ENCODE peak calls at places on chromosomes 2 and 18, in six cellular contexts. One of them, this sample, is unnamed.

GRCh38 chr2:47344890-47345583 is 57.9 kb upstream of the MSH2 start:
- DNase-seq in Kasumi-1: peak; percentile 44
- DNase-seq in lower leg skin: peak; percentile 88
- DNase-seq in KG1: no peak
- DNase-seq in stimulated activated CD4-positive, alpha-beta T cell treated with anti-CD3 and anti-CD28 coated beads, TNF-alpha, amount 100 ng/mL, for 24 hours: no peak
- DNase-seq in SK-MEL-5: peak; percentile 74
- DNase-seq in this sample: no peak

GRCh38 chr2:222320441-222321395 is 21.9 kb upstream of the PAX3 start:
- DNase-seq in KG1: no peak
- DNase-seq in stimulated activated CD4-positive, alpha-beta T cell treated with anti-CD3 and anti-CD28 coated beads, TNF-alpha, amount 100 ng/mL, for 24 hours: no peak
- DNase-seq in lower leg skin: no peak
- DNase-seq in SK-MEL-5: no peak
- DNase-seq in Kasumi-1: no peak
- DNase-seq in this sample: no peak

GRCh38 chr2:16553222-16553621 is 112.4 kb downstream of the CYRIA start:
- DNase-seq in stimulated activated CD4-positive, alpha-beta T cell treated with anti-CD3 and anti-CD28 coated beads, TNF-alpha, amount 100 ng/mL, for 24 hours: no peak
- DNase-seq in SK-MEL-5: peak; percentile 76
- DNase-seq in Kasumi-1: peak; percentile 31
- DNase-seq in KG1: no peak
- DNase-seq in lower leg skin: no peak
- DNase-seq in this sample: no peak

GRCh38 chr2:15010346-15010745 is 377.8 kb downstream of the LRATD1 start:
- DNase-seq in SK-MEL-5: no peak
- DNase-seq in lower leg skin: no peak
- DNase-seq in KG1: no peak
- DNase-seq in stimulated activated CD4-positive, alpha-beta T cell treated with anti-CD3 and anti-CD28 coated beads, TNF-alpha, amount 100 ng/mL, for 24 hours: no peak
- DNase-seq in Kasumi-1: no peak
- DNase-seq in this sample: no peak

GRCh38 chr2:218397502-218398436 is 1.9 kb upstream of the CTDSP1 start:
- DNase-seq in KG1: peak; percentile 45
- DNase-seq in stimulated activated CD4-positive, alpha-beta T cell treated with anti-CD3 and anti-CD28 coated beads, TNF-alpha, amount 100 ng/mL, for 24 hours: no peak
- DNase-seq in SK-MEL-5: no peak
- DNase-seq in lower leg skin: peak; percentile 95
- DNase-seq in Kasumi-1: peak; percentile 31
- DNase-seq in this sample: no peak

GRCh38 chr2:160910681-160911080 is 249.5 kb upstream of the TANK start:
- DNase-seq in lower leg skin: no peak
- DNase-seq in Kasumi-1: no peak
- DNase-seq in SK-MEL-5: no peak
- DNase-seq in KG1: no peak
- DNase-seq in stimulated activated CD4-positive, alpha-beta T cell treated with anti-CD3 and anti-CD28 coated beads, TNF-alpha, amount 100 ng/mL, for 24 hours: no peak
- DNase-seq in this sample: no peak

GRCh38 chr18:29501952-29502351 is 1325.0 kb upstream of the CDH2 start:
- DNase-seq in lower leg skin: no peak
- DNase-seq in Kasumi-1: no peak
- DNase-seq in SK-MEL-5: no peak
- DNase-seq in stimulated activated CD4-positive, alpha-beta T cell treated with anti-CD3 and anti-CD28 coated beads, TNF-alpha, amount 100 ng/mL, for 24 hours: no peak
- DNase-seq in KG1: no peak
- DNase-seq in this sample: no peak

GRCh38 chr18:78892721-78893120 is 86.9 kb upstream of the SALL3 start:
- DNase-seq in KG1: no peak
- DNase-seq in lower leg skin: no peak
- DNase-seq in stimulated activated CD4-positive, alpha-beta T cell treated with anti-CD3 and anti-CD28 coated beads, TNF-alpha, amount 100 ng/mL, for 24 hours: no peak
- DNase-seq in Kasumi-1: no peak
- DNase-seq in SK-MEL-5: no peak
- DNase-seq in this sample: no peak

GRCh38 chr2:186349508-186349907 is 136.6 kb upstream of the ZC3H15 start:
- DNase-seq in stimulated activated CD4-positive, alpha-beta T cell treated with anti-CD3 and anti-CD28 coated beads, TNF-alpha, amount 100 ng/mL, for 24 hours: no peak
- DNase-seq in Kasumi-1: peak; percentile 100
- DNase-seq in SK-MEL-5: no peak
- DNase-seq in KG1: peak; percentile 49
- DNase-seq in lower leg skin: no peak
- DNase-seq in this sample: no peak

GRCh38 chr2:172704072-172704936 is 31.3 kb upstream of the RAPGEF4 start:
- DNase-seq in stimulated activated CD4-positive, alpha-beta T cell treated with anti-CD3 and anti-CD28 coated beads, TNF-alpha, amount 100 ng/mL, for 24 hours: no peak
- DNase-seq in SK-MEL-5: peak; percentile 60
- DNase-seq in KG1: no peak
- DNase-seq in lower leg skin: no peak
- DNase-seq in Kasumi-1: peak; percentile 73
- DNase-seq in this sample: no peak

GRCh38 chr2:155223781-155224406 is 525.4 kb downstream of the KCNJ3 start:
- DNase-seq in stimulated activated CD4-positive, alpha-beta T cell treated with anti-CD3 and anti-CD28 coated beads, TNF-alpha, amount 100 ng/mL, for 24 hours: no peak
- DNase-seq in lower leg skin: no peak
- DNase-seq in Kasumi-1: peak; percentile 70
- DNase-seq in KG1: peak; percentile 3
- DNase-seq in SK-MEL-5: peak; percentile 57
- DNase-seq in this sample: no peak

GRCh38 chr2:208006833-208007232 is 18.5 kb downstream of the PLEKHM3 start:
- DNase-seq in KG1: no peak
- DNase-seq in SK-MEL-5: no peak
- DNase-seq in Kasumi-1: no peak
- DNase-seq in lower leg skin: no peak
- DNase-seq in stimulated activated CD4-positive, alpha-beta T cell treated with anti-CD3 and anti-CD28 coated beads, TNF-alpha, amount 100 ng/mL, for 24 hours: no peak
- DNase-seq in this sample: no peak

GRCh38 chr2:223943561-223944008 is 1.6 kb downstream of the WDFY1 start:
- DNase-seq in KG1: no peak
- DNase-seq in Kasumi-1: no peak
- DNase-seq in stimulated activated CD4-positive, alpha-beta T cell treated with anti-CD3 and anti-CD28 coated beads, TNF-alpha, amount 100 ng/mL, for 24 hours: no peak
- DNase-seq in lower leg skin: no peak
- DNase-seq in SK-MEL-5: peak; percentile 51
- DNase-seq in this sample: no peak

GRCh38 chr18:72692086-72692485 is 147.9 kb upstream of the CBLN2 start:
- DNase-seq in SK-MEL-5: no peak
- DNase-seq in lower leg skin: no peak
- DNase-seq in KG1: no peak
- DNase-seq in Kasumi-1: no peak
- DNase-seq in stimulated activated CD4-positive, alpha-beta T cell treated with anti-CD3 and anti-CD28 coated beads, TNF-alpha, amount 100 ng/mL, for 24 hours: no peak
- DNase-seq in this sample: no peak

GRCh38 chr18:11925800-11926481 is 17.8 kb upstream of the MPPE1 start:
- DNase-seq in SK-MEL-5: no peak
- DNase-seq in stimulated activated CD4-positive, alpha-beta T cell treated with anti-CD3 and anti-CD28 coated beads, TNF-alpha, amount 100 ng/mL, for 24 hours: no peak
- DNase-seq in lower leg skin: no peak
- DNase-seq in Kasumi-1: no peak
- DNase-seq in KG1: no peak
- DNase-seq in this sample: no peak

GRCh38 chr18:22286576-22286975 is 117.2 kb downstream of the GATA6 start:
- DNase-seq in KG1: no peak
- DNase-seq in Kasumi-1: no peak
- DNase-seq in lower leg skin: no peak
- DNase-seq in stimulated activated CD4-positive, alpha-beta T cell treated with anti-CD3 and anti-CD28 coated beads, TNF-alpha, amount 100 ng/mL, for 24 hours: no peak
- DNase-seq in SK-MEL-5: peak; percentile 21
- DNase-seq in this sample: no peak

GRCh38 chr2:17518212-17519154 is at the start of gene RAD51AP2:
- DNase-seq in KG1: no peak
- DNase-seq in Kasumi-1: no peak
- DNase-seq in lower leg skin: peak; percentile 95
- DNase-seq in SK-MEL-5: peak; percentile 77
- DNase-seq in stimulated activated CD4-positive, alpha-beta T cell treated with anti-CD3 and anti-CD28 coated beads, TNF-alpha, amount 100 ng/mL, for 24 hours: no peak
- DNase-seq in this sample: no peak

GRCh38 chr2:189426886-189427285 is 14.4 kb upstream of the WDR75 start:
- DNase-seq in stimulated activated CD4-positive, alpha-beta T cell treated with anti-CD3 and anti-CD28 coated beads, TNF-alpha, amount 100 ng/mL, for 24 hours: no peak
- DNase-seq in SK-MEL-5: no peak
- DNase-seq in KG1: no peak
- DNase-seq in lower leg skin: no peak
- DNase-seq in Kasumi-1: no peak
- DNase-seq in this sample: no peak

GRCh38 chr18:57574866-57575265 is 11.6 kb downstream of the FECH start:
- DNase-seq in SK-MEL-5: peak; percentile 38
- DNase-seq in Kasumi-1: no peak
- DNase-seq in lower leg skin: no peak
- DNase-seq in KG1: no peak
- DNase-seq in stimulated activated CD4-positive, alpha-beta T cell treated with anti-CD3 and anti-CD28 coated beads, TNF-alpha, amount 100 ng/mL, for 24 hours: no peak
- DNase-seq in this sample: no peak

GRCh38 chr2:223010641-223011040 is 41.3 kb upstream of the KCNE4 start:
- DNase-seq in lower leg skin: no peak
- DNase-seq in KG1: no peak
- DNase-seq in SK-MEL-5: no peak
- DNase-seq in Kasumi-1: no peak
- DNase-seq in stimulated activated CD4-positive, alpha-beta T cell treated with anti-CD3 and anti-CD28 coated beads, TNF-alpha, amount 100 ng/mL, for 24 hours: no peak
- DNase-seq in this sample: no peak

GRCh38 chr2:100692381-100692780 is 127.6 kb upstream of the NPAS2 start:
- DNase-seq in Kasumi-1: no peak
- DNase-seq in KG1: no peak
- DNase-seq in lower leg skin: no peak
- DNase-seq in SK-MEL-5: no peak
- DNase-seq in stimulated activated CD4-positive, alpha-beta T cell treated with anti-CD3 and anti-CD28 coated beads, TNF-alpha, amount 100 ng/mL, for 24 hours: no peak
- DNase-seq in this sample: no peak

GRCh38 chr2:52107124-52107523 is 1075.2 kb upstream of the NRXN1 start:
- DNase-seq in lower leg skin: no peak
- DNase-seq in KG1: no peak
- DNase-seq in stimulated activated CD4-positive, alpha-beta T cell treated with anti-CD3 and anti-CD28 coated beads, TNF-alpha, amount 100 ng/mL, for 24 hours: no peak
- DNase-seq in Kasumi-1: no peak
- DNase-seq in SK-MEL-5: no peak
- DNase-seq in this sample: no peak

This sample was measured in stimulated activated effector memory CD8-positive, alpha-beta T cell treated with anti-CD3 and anti-CD28 coated beads, Interleukin-12 subunit alpha, Interleukin-12 subunit beta, amount 100 ng/mL, for 72 hours.